ENCODE peak calls at places on chromosome 7, in six cellular contexts. One of them, this sample, is unnamed.

GRCh38 chr7:27179503-27180430 is 5.3 kb downstream of the HOXA11 start:
- DNase-seq in hepatocyte: peak; percentile 87
- DNase-seq in left ventricle myocardium inferior: peak; percentile 46
- DNase-seq in activated T-cell treated with anti-CD3 and anti-CD28 coated beads, Interleukin-2, amount 50 U/mL, for 24 hours: peak; percentile 78
- DNase-seq in T-helper 9 cell: peak; percentile 58
- DNase-seq in A549: peak; percentile 85
- DNase-seq in this sample: no peak

GRCh38 chr7:139673230-139673629 is 104.6 kb downstream of the HIPK2 start:
- DNase-seq in hepatocyte: no peak
- DNase-seq in left ventricle myocardium inferior: no peak
- DNase-seq in activated T-cell treated with anti-CD3 and anti-CD28 coated beads, Interleukin-2, amount 50 U/mL, for 24 hours: peak; percentile 48
- DNase-seq in T-helper 9 cell: no peak
- DNase-seq in A549: no peak
- DNase-seq in this sample: no peak

GRCh38 chr7:131110294-131111080 is 217.2 kb upstream of the MKLN1 start:
- DNase-seq in hepatocyte: no peak
- DNase-seq in left ventricle myocardium inferior: no peak
- DNase-seq in activated T-cell treated with anti-CD3 and anti-CD28 coated beads, Interleukin-2, amount 50 U/mL, for 24 hours: no peak
- DNase-seq in T-helper 9 cell: no peak
- DNase-seq in A549: peak; percentile 73
- DNase-seq in this sample: peak; percentile 47

GRCh38 chr7:104972510-104972909 is 41.5 kb upstream of the KMT2E start:
- DNase-seq in hepatocyte: no peak
- DNase-seq in left ventricle myocardium inferior: no peak
- DNase-seq in activated T-cell treated with anti-CD3 and anti-CD28 coated beads, Interleukin-2, amount 50 U/mL, for 24 hours: no peak
- DNase-seq in T-helper 9 cell: no peak
- DNase-seq in A549: no peak
- DNase-seq in this sample: no peak

GRCh38 chr7:39592586-39592985 is 26.4 kb downstream of the YAE1 start:
- DNase-seq in hepatocyte: no peak
- DNase-seq in left ventricle myocardium inferior: no peak
- DNase-seq in activated T-cell treated with anti-CD3 and anti-CD28 coated beads, Interleukin-2, amount 50 U/mL, for 24 hours: no peak
- DNase-seq in T-helper 9 cell: no peak
- DNase-seq in A549: no peak
- DNase-seq in this sample: no peak

GRCh38 chr7:3244241-3244814 is 56.7 kb upstream of the SDK1 start:
- DNase-seq in hepatocyte: peak; percentile 40
- DNase-seq in left ventricle myocardium inferior: no peak
- DNase-seq in activated T-cell treated with anti-CD3 and anti-CD28 coated beads, Interleukin-2, amount 50 U/mL, for 24 hours: no peak
- DNase-seq in T-helper 9 cell: no peak
- DNase-seq in A549: peak; percentile 45
- DNase-seq in this sample: no peak

GRCh38 chr7:143375298-143376034 is 5.7 kb upstream of the ZYX start:
- DNase-seq in hepatocyte: no peak
- DNase-seq in left ventricle myocardium inferior: no peak
- DNase-seq in activated T-cell treated with anti-CD3 and anti-CD28 coated beads, Interleukin-2, amount 50 U/mL, for 24 hours: peak; percentile 58
- DNase-seq in T-helper 9 cell: no peak
- DNase-seq in A549: no peak
- DNase-seq in this sample: no peak

GRCh38 chr7:106062521-106062931 is 49.6 kb downstream of the SYPL1 start:
- DNase-seq in hepatocyte: no peak
- DNase-seq in left ventricle myocardium inferior: no peak
- DNase-seq in activated T-cell treated with anti-CD3 and anti-CD28 coated beads, Interleukin-2, amount 50 U/mL, for 24 hours: no peak
- DNase-seq in T-helper 9 cell: no peak
- DNase-seq in A549: no peak
- DNase-seq in this sample: no peak

GRCh38 chr7:79593819-79594218 is 140.4 kb upstream of the MAGI2 start:
- DNase-seq in hepatocyte: no peak
- DNase-seq in left ventricle myocardium inferior: no peak
- DNase-seq in activated T-cell treated with anti-CD3 and anti-CD28 coated beads, Interleukin-2, amount 50 U/mL, for 24 hours: no peak
- DNase-seq in T-helper 9 cell: no peak
- DNase-seq in A549: no peak
- DNase-seq in this sample: no peak

GRCh38 chr7:112306903-112307302 is 100.4 kb downstream of the ZNF277 start:
- DNase-seq in hepatocyte: no peak
- DNase-seq in left ventricle myocardium inferior: no peak
- DNase-seq in activated T-cell treated with anti-CD3 and anti-CD28 coated beads, Interleukin-2, amount 50 U/mL, for 24 hours: no peak
- DNase-seq in T-helper 9 cell: no peak
- DNase-seq in A549: no peak
- DNase-seq in this sample: no peak

GRCh38 chr7:44145969-44146897 is 5.1 kb upstream of the MYL7 start:
- DNase-seq in hepatocyte: peak; percentile 79
- DNase-seq in left ventricle myocardium inferior: peak; percentile 88
- DNase-seq in activated T-cell treated with anti-CD3 and anti-CD28 coated beads, Interleukin-2, amount 50 U/mL, for 24 hours: peak; percentile 83
- DNase-seq in T-helper 9 cell: peak; percentile 57
- DNase-seq in A549: peak; percentile 46
- DNase-seq in this sample: peak; percentile 90